ENCODE peak calls at places on chromosomes 3 and 15, in seven cellular contexts. W is PC-3, C is PC-9, N is HepG2, S is endothelial cell, T is breast epithelium, J is lower leg skin. M is an unnamed sample.

GRCh38 chr15:77709135-77709886 is 76.6 kb upstream of the LINGO1 start:
- DNase-seq in W (no peak), C (no peak), S (no peak), T (no peak), J (no peak), N (no peak), M (no peak)

GRCh38 chr3:65284971-65285370 is 597.2 kb upstream of the ADAMTS9 start:
- DNase-seq in C (no peak), S (no peak), W (no peak), J (no peak), T (no peak), N (no peak), M (no peak)

GRCh38 chr3:155809181-155809580 is 3.1 kb upstream of the C3orf33 start:
- DNase-seq in N (no peak), J (no peak), S (no peak), C (no peak), T (no peak), W (no peak), M (no peak)

GRCh38 chr15:79007066-79007465 is 62.2 kb upstream of the CTSH start:
- DNase-seq in W (peak), N (peak), C (no peak), T (no peak), S (peak), J (peak), M (no peak)

GRCh38 chr15:49015896-49016295 is 30.4 kb downstream of the SECISBP2L start:
- DNase-seq in W (no peak), S (no peak), N (no peak), T (no peak), C (no peak), J (no peak), M (no peak)

GRCh38 chr3:117127147-117127546 is 417.6 kb downstream of the TUSC7 start:
- DNase-seq in N (no peak), C (no peak), T (no peak), J (no peak), S (no peak), W (no peak), M (no peak)

GRCh38 chr15:67130166-67130565 is 64.8 kb downstream of the SMAD3 start:
- DNase-seq in J (no peak), N (no peak), C (no peak), T (no peak), W (no peak), S (no peak), M (no peak)

GRCh38 chr3:125123906-125124305 is 68.1 kb upstream of the HEG1 start:
- DNase-seq in C (no peak), N (no peak), J (no peak), W (no peak), S (no peak), T (no peak), M (no peak)

GRCh38 chr15:58448906-58449305 is 17.1 kb downstream of the LIPC start:
- DNase-seq in W (no peak), J (no peak), N (no peak), C (no peak), S (no peak), T (no peak), M (no peak)

GRCh38 chr15:62594017-62594416 is 428.9 kb upstream of the C2CD4B start:
- DNase-seq in J (no peak), C (peak), W (peak), S (no peak), N (no peak), T (no peak), M (no peak)

GRCh38 chr3:29067014-29067413 is 213.9 kb upstream of the RBMS3 start:
- DNase-seq in J (no peak), W (peak), S (no peak), N (no peak), T (no peak), C (no peak), M (no peak)

GRCh38 chr3:195035345-195036202 is 235.4 kb downstream of the XXYLT1 start:
- DNase-seq in W (no peak), C (no peak), J (no peak), T (peak), S (peak), N (no peak), M (no peak)

GRCh38 chr15:57565326-57565725 is 26.4 kb upstream of the MYZAP start:
- DNase-seq in N (no peak), J (no peak), T (no peak), W (peak), S (no peak), C (no peak), M (peak)

GRCh38 chr3:115518100-115518852 is 105.0 kb upstream of the GAP43 start:
- DNase-seq in J (peak), T (no peak), W (peak), N (no peak), C (no peak), S (no peak), M (peak)

GRCh38 chr15:92082217-92082843 is 228.8 kb downstream of the SLCO3A1 start:
- DNase-seq in S (peak), T (peak), N (peak), C (peak), J (peak), W (peak), M (no peak)

GRCh38 chr15:101147181-101147580 is 104.7 kb downstream of the CHSY1 start:
- DNase-seq in C (no peak), J (no peak), T (no peak), S (no peak), W (no peak), N (no peak), M (no peak)

GRCh38 chr3:100006570-100007271 is 107.6 kb downstream of the FILIP1L start:
- DNase-seq in S (no peak), J (no peak), T (no peak), N (peak), C (peak), W (peak), M (no peak)

GRCh38 chr3:161913786-161914389 is 417.3 kb downstream of the OTOL1 start:
- DNase-seq in J (no peak), W (peak), N (peak), C (no peak), S (no peak), T (no peak), M (no peak)

GRCh38 chr3:40321818-40322217 is 12.3 kb downstream of the EIF1B start:
- DNase-seq in C (no peak), N (no peak), W (no peak), S (no peak), J (no peak), T (no peak), M (no peak)

GRCh38 chr3:33746412-33747116 is 28.5 kb upstream of the CLASP2 start:
- DNase-seq in J (no peak), S (no peak), C (no peak), T (no peak), W (no peak), N (no peak), M (no peak)

GRCh38 chr15:81914734-81915234 is 131.0 kb downstream of the MEX3B start:
- DNase-seq in W (no peak), S (no peak), N (no peak), C (no peak), T (no peak), J (no peak), M (no peak)

GRCh38 chr15:40847225-40847961 is 3.5 kb downstream of the SPINT1 start:
- DNase-seq in T (peak), N (peak), J (peak), C (peak), W (peak), S (peak), M (no peak)

GRCh38 chr3:43736558-43736995 is 45.8 kb downstream of the ABHD5 start:
- DNase-seq in S (no peak), N (no peak), C (peak), J (no peak), T (no peak), W (peak), M (no peak)

GRCh38 chr15:99731336-99732267 is 1.6 kb downstream of the LYSMD4 start:
- DNase-seq in W (no peak), N (no peak), C (no peak), J (no peak), S (peak), T (no peak), M (no peak)

GRCh38 chr15:80984856-80985255 is 4.8 kb downstream of the MESD start:
- DNase-seq in J (peak), S (no peak), T (no peak), N (no peak), C (no peak), W (no peak), M (no peak)

GRCh38 chr15:100788080-100788730 is 91.4 kb upstream of the ALDH1A3 start:
- DNase-seq in C (no peak), N (no peak), S (no peak), W (no peak), T (no peak), J (no peak), M (peak)

GRCh38 chr15:55118341-55118740 is 78.4 kb downstream of the RSL24D1 start:
- DNase-seq in J (no peak), C (no peak), N (no peak), S (no peak), W (no peak), T (no peak), M (no peak)

GRCh38 chr3:87982421-87982820 is 76.4 kb downstream of the CGGBP1 start:
- DNase-seq in W (no peak), S (no peak), J (no peak), C (no peak), T (no peak), N (no peak), M (no peak)

GRCh38 chr15:30791239-30791638 is 112.5 kb upstream of the FAN1 start:
- DNase-seq in J (no peak), T (no peak), S (no peak), N (no peak), C (peak), W (peak), M (no peak)

GRCh38 chr3:32278714-32279113 is 40.2 kb downstream of the CMTM8 start:
- DNase-seq in C (no peak), S (no peak), N (no peak), T (no peak), J (no peak), W (peak), M (no peak)

GRCh38 chr3:8891774-8892173 is 71.5 kb downstream of the RAD18 start:
- DNase-seq in W (no peak), S (no peak), J (no peak), N (no peak), T (no peak), C (no peak), M (no peak)

GRCh38 chr3:137792633-137793271 is 28.6 kb downstream of the SOX14 start:
- DNase-seq in T (no peak), N (peak), J (peak), C (no peak), S (peak), W (peak), M (no peak)

GRCh38 chr3:25412269-25412668 is 15.8 kb upstream of the RARB start:
- DNase-seq in W (peak), T (no peak), C (peak), S (no peak), J (no peak), N (no peak), M (no peak)

GRCh38 chr15:31335991-31336942 is 9.6 kb downstream of the KLF13 start:
- DNase-seq in C (no peak), W (no peak), T (no peak), J (no peak), S (no peak), N (no peak), M (no peak)

GRCh38 chr3:38643592-38643991 is 5.9 kb downstream of the SCN5A start:
- DNase-seq in W (no peak), C (no peak), T (no peak), J (no peak), S (no peak), N (no peak), M (peak)

GRCh38 chr3:95408464-95408862 is 1345.6 kb downstream of the NSUN3 start:
- DNase-seq in N (no peak), W (no peak), J (no peak), T (no peak), C (no peak), S (no peak), M (no peak)

GRCh38 chr3:123960791-123961507 is at the start of gene CCDC14:
- DNase-seq in J (peak), W (peak), T (peak), S (peak), C (peak), N (peak), M (peak)

GRCh38 chr3:71076361-71076997 is 507.0 kb downstream of the FOXP1 start:
- DNase-seq in T (no peak), N (peak), S (no peak), C (no peak), J (no peak), W (no peak), M (no peak)

GRCh38 chr3:71080517-71081083 is 502.9 kb downstream of the FOXP1 start:
- DNase-seq in J (no peak), S (no peak), C (no peak), T (no peak), W (no peak), N (no peak), M (no peak)

GRCh38 chr3:71078723-71079525 is 504.6 kb downstream of the FOXP1 start:
- DNase-seq in J (no peak), S (no peak), C (no peak), W (no peak), N (no peak), T (no peak), M (no peak)

GRCh38 chr3:71077070-71077469 is 506.5 kb downstream of the FOXP1 start:
- DNase-seq in T (no peak), J (no peak), C (no peak), N (no peak), W (no peak), S (no peak), M (no peak)

GRCh38 chr3:71078199-71078598 is 505.3 kb downstream of the FOXP1 start:
- DNase-seq in J (no peak), N (no peak), T (no peak), C (no peak), S (no peak), W (peak), M (no peak)
- TF ChIP-seq CTCF in J (no peak), N (no peak), T (no peak), C (no peak), S (no peak), W (no peak), M (no peak)

GRCh38 chr3:140160553-140160952 is 225.6 kb downstream of the CLSTN2 start:
- DNase-seq in J (no peak), W (no peak), N (no peak), C (no peak), S (no peak), T (no peak), M (no peak)
- TF ChIP-seq CTCF in J (no peak), W (no peak), N (no peak), C (no peak), S (no peak), T (no peak), M (no peak)

GRCh38 chr3:114411292-114411691 is 117.5 kb downstream of the TIGIT start:
- DNase-seq in S (no peak), N (no peak), C (no peak), T (no peak), J (no peak), W (no peak), M (no peak)

GRCh38 chr3:114417265-114417664 is 123.4 kb downstream of the TIGIT start:
- DNase-seq in N (no peak), T (no peak), J (no peak), S (no peak), C (no peak), W (no peak), M (no peak)

GRCh38 chr3:114409291-114409690 is 115.5 kb downstream of the TIGIT start:
- DNase-seq in C (no peak), S (no peak), N (no peak), J (no peak), W (no peak), T (no peak), M (no peak)

GRCh38 chr3:114408763-114409162 is 114.9 kb downstream of the TIGIT start:
- DNase-seq in J (no peak), W (no peak), T (no peak), N (no peak), S (no peak), C (no peak), M (no peak)

GRCh38 chr3:114411811-114412803 is 118.3 kb downstream of the TIGIT start:
- DNase-seq in W (peak), J (no peak), T (no peak), N (peak), S (no peak), C (peak), M (no peak)
- TF ChIP-seq CTCF in W (no peak), J (no peak), T (no peak), N (no peak), S (no peak), C (no peak), M (no peak)

DNA sequence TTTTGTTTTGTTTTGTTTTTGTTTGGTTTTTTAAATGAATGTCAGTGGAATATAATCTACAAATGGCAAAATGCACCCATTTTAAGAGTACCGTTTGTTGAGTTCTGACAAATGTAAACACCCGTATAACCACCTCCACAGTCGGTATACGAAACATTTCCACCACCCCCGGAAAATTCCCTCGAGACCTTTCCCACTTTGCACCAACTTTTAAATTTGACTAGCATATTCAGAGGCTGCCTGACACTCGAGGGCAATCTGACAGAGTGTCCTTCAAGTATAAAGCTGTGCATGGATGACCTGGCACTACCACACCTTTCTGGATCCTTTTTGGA is 629 bp upstream of the ARHGEF3 start:
- DNase-seq in S (no peak), T (no peak), C (no peak), W (no peak), J (no peak), N (no peak), M (no peak)
- TF ChIP-seq CTCF in S (no peak), T (no peak), C (peak), W (peak), J (no peak), N (no peak), M (no peak)